ENCODE peak calls at places on chromosomes 1 and 21, in ten cellular contexts. One of them, this sample, is unnamed.

GRCh38 chr1:163799190-163799805 is 477.5 kb downstream of the NUF2 start:
- DNase-seq in astrocyte of the spinal cord: no peak
- DNase-seq in GM04504: no peak
- DNase-seq in NCI-H2081 treated with DMSO at 0.1 percent for 48 hours: no peak
- DNase-seq in fibroblast of villous mesenchyme: no peak
- DNase-seq in EH: no peak
- DNase-seq in GM19239: no peak
- DNase-seq in kidney glomerular epithelial cell: no peak
- DNase-seq in T-helper 1 cell: no peak
- DNase-seq in LHCN-M2: no peak
- DNase-seq in this sample: no peak

GRCh38 chr1:195472298-195472697 is 1135.9 kb downstream of the KCNT2 start:
- DNase-seq in astrocyte of the spinal cord: no peak
- DNase-seq in GM04504: no peak
- DNase-seq in NCI-H2081 treated with DMSO at 0.1 percent for 48 hours: no peak
- DNase-seq in fibroblast of villous mesenchyme: no peak
- DNase-seq in EH: no peak
- DNase-seq in GM19239: no peak
- DNase-seq in kidney glomerular epithelial cell: no peak
- DNase-seq in T-helper 1 cell: no peak
- DNase-seq in LHCN-M2: no peak
- DNase-seq in this sample: no peak

GRCh38 chr21:26843912-26844257 is 1.3 kb downstream of the ADAMTS1 start:
- DNase-seq in astrocyte of the spinal cord: peak; percentile 87
- DNase-seq in GM04504: no peak
- DNase-seq in NCI-H2081 treated with DMSO at 0.1 percent for 48 hours: no peak
- DNase-seq in fibroblast of villous mesenchyme: peak; percentile 43
- DNase-seq in EH: peak; percentile 66
- DNase-seq in GM19239: no peak
- DNase-seq in kidney glomerular epithelial cell: no peak
- DNase-seq in T-helper 1 cell: no peak
- DNase-seq in LHCN-M2: peak; percentile 47
- DNase-seq in this sample: no peak

GRCh38 chr1:225766967-225767413 is 10.6 kb upstream of the SRP9 start:
- DNase-seq in astrocyte of the spinal cord: peak; percentile 95
- DNase-seq in GM04504: peak; percentile 93
- DNase-seq in NCI-H2081 treated with DMSO at 0.1 percent for 48 hours: no peak
- DNase-seq in fibroblast of villous mesenchyme: peak; percentile 98
- DNase-seq in EH: peak; percentile 96
- DNase-seq in GM19239: no peak
- DNase-seq in kidney glomerular epithelial cell: peak; percentile 84
- DNase-seq in T-helper 1 cell: no peak
- DNase-seq in LHCN-M2: peak; percentile 97
- DNase-seq in this sample: no peak

GRCh38 chr1:209246660-209247059 is 336.9 kb upstream of the CAMK1G start:
- DNase-seq in astrocyte of the spinal cord: peak; percentile 54
- DNase-seq in GM04504: no peak
- DNase-seq in NCI-H2081 treated with DMSO at 0.1 percent for 48 hours: no peak
- DNase-seq in fibroblast of villous mesenchyme: no peak
- DNase-seq in EH: peak; percentile 47
- DNase-seq in GM19239: no peak
- DNase-seq in kidney glomerular epithelial cell: no peak
- DNase-seq in T-helper 1 cell: no peak
- DNase-seq in LHCN-M2: peak; percentile 80
- DNase-seq in this sample: no peak

GRCh38 chr1:83802023-83802422 is 196.9 kb downstream of the TTLL7 start:
- DNase-seq in astrocyte of the spinal cord: no peak
- DNase-seq in GM04504: no peak
- DNase-seq in NCI-H2081 treated with DMSO at 0.1 percent for 48 hours: peak; percentile 61
- DNase-seq in fibroblast of villous mesenchyme: no peak
- DNase-seq in EH: no peak
- DNase-seq in GM19239: no peak
- DNase-seq in kidney glomerular epithelial cell: no peak
- DNase-seq in T-helper 1 cell: no peak
- DNase-seq in LHCN-M2: no peak
- DNase-seq in this sample: peak; percentile 74

GRCh38 chr1:55572878-55573734 is 357.9 kb upstream of the USP24 start:
- DNase-seq in astrocyte of the spinal cord: peak; percentile 53
- DNase-seq in GM04504: no peak
- DNase-seq in NCI-H2081 treated with DMSO at 0.1 percent for 48 hours: no peak
- DNase-seq in fibroblast of villous mesenchyme: no peak
- DNase-seq in EH: peak; percentile 88
- DNase-seq in GM19239: no peak
- DNase-seq in kidney glomerular epithelial cell: peak; percentile 83
- DNase-seq in T-helper 1 cell: no peak
- DNase-seq in LHCN-M2: peak; percentile 80
- DNase-seq in this sample: no peak

GRCh38 chr1:161738627-161739287 is 10.8 kb upstream of the DUSP12 start:
- DNase-seq in astrocyte of the spinal cord: peak; percentile 68
- DNase-seq in GM04504: peak; percentile 53
- DNase-seq in NCI-H2081 treated with DMSO at 0.1 percent for 48 hours: peak; percentile 12
- DNase-seq in fibroblast of villous mesenchyme: peak; percentile 83
- DNase-seq in EH: peak; percentile 87
- DNase-seq in GM19239: no peak
- DNase-seq in kidney glomerular epithelial cell: peak; percentile 31
- DNase-seq in T-helper 1 cell: peak; percentile 67
- DNase-seq in LHCN-M2: peak; percentile 78
- DNase-seq in this sample: no peak

This sample was measured in NCI-H1436 treated with DMSO at 0.1 percent for 48 hours.